ENCODE peak calls at places on chromosomes 13 and 19, in nine cellular contexts. One of them, this sample, is unnamed.

GRCh38 chr19:14168993-14169392 is 32.6 kb upstream of the ASF1B start:
- DNase-seq in activated CD4-positive, alpha-beta T cell treated with anti-CD3 and anti-CD28 coated beads, Interleukin-2, amount 50 U/mL, for 48 hours: no peak
- DNase-seq in AG08395: no peak
- DNase-seq in NCI-H1417: no peak
- DNase-seq in amniotic stem cell: no peak
- DNase-seq in MCF 10A: no peak
- DNase-seq in foreskin fibroblast: no peak
- DNase-seq in central memory CD4-positive, alpha-beta T cell: no peak
- DNase-seq in ACHN: no peak
- DNase-seq in this sample: no peak

GRCh38 chr19:19067276-19068072 is 3.7 kb downstream of the SLC25A42 start:
- DNase-seq in activated CD4-positive, alpha-beta T cell treated with anti-CD3 and anti-CD28 coated beads, Interleukin-2, amount 50 U/mL, for 48 hours: no peak
- DNase-seq in NCI-H1417: no peak
- DNase-seq in AG08395: peak; percentile 48
- DNase-seq in ACHN: no peak
- DNase-seq in foreskin fibroblast: no peak
- DNase-seq in central memory CD4-positive, alpha-beta T cell: no peak
- DNase-seq in MCF 10A: no peak
- DNase-seq in amniotic stem cell: no peak
- DNase-seq in this sample: no peak

GRCh38 chr19:7224995-7225394 is 69.2 kb downstream of the INSR start:
- DNase-seq in foreskin fibroblast: no peak
- DNase-seq in MCF 10A: no peak
- DNase-seq in AG08395: no peak
- DNase-seq in central memory CD4-positive, alpha-beta T cell: no peak
- DNase-seq in NCI-H1417: no peak
- DNase-seq in ACHN: no peak
- DNase-seq in amniotic stem cell: no peak
- DNase-seq in activated CD4-positive, alpha-beta T cell treated with anti-CD3 and anti-CD28 coated beads, Interleukin-2, amount 50 U/mL, for 48 hours: no peak
- DNase-seq in this sample: no peak

GRCh38 chr13:44117351-44117750 is 237.6 kb downstream of the LACC1 start:
- DNase-seq in AG08395: peak; percentile 6
- DNase-seq in foreskin fibroblast: peak; percentile 33
- DNase-seq in activated CD4-positive, alpha-beta T cell treated with anti-CD3 and anti-CD28 coated beads, Interleukin-2, amount 50 U/mL, for 48 hours: no peak
- DNase-seq in central memory CD4-positive, alpha-beta T cell: no peak
- DNase-seq in NCI-H1417: no peak
- DNase-seq in MCF 10A: no peak
- DNase-seq in amniotic stem cell: no peak
- DNase-seq in ACHN: no peak
- DNase-seq in this sample: no peak

GRCh38 chr13:113110852-113111315 is 5.3 kb downstream of the F7 start:
- DNase-seq in AG08395: no peak
- DNase-seq in amniotic stem cell: no peak
- DNase-seq in central memory CD4-positive, alpha-beta T cell: no peak
- DNase-seq in NCI-H1417: no peak
- DNase-seq in MCF 10A: no peak
- DNase-seq in activated CD4-positive, alpha-beta T cell treated with anti-CD3 and anti-CD28 coated beads, Interleukin-2, amount 50 U/mL, for 48 hours: no peak
- DNase-seq in foreskin fibroblast: no peak
- DNase-seq in ACHN: no peak
- DNase-seq in this sample: no peak

GRCh38 chr13:106497079-106497478 is 38.4 kb downstream of the EFNB2 start:
- DNase-seq in NCI-H1417: no peak
- DNase-seq in amniotic stem cell: no peak
- DNase-seq in activated CD4-positive, alpha-beta T cell treated with anti-CD3 and anti-CD28 coated beads, Interleukin-2, amount 50 U/mL, for 48 hours: no peak
- DNase-seq in MCF 10A: no peak
- DNase-seq in foreskin fibroblast: no peak
- DNase-seq in ACHN: no peak
- DNase-seq in central memory CD4-positive, alpha-beta T cell: no peak
- DNase-seq in AG08395: no peak
- DNase-seq in this sample: no peak

GRCh38 chr13:80217614-80218456 is 123.1 kb downstream of the SPRY2 start:
- DNase-seq in central memory CD4-positive, alpha-beta T cell: no peak
- DNase-seq in activated CD4-positive, alpha-beta T cell treated with anti-CD3 and anti-CD28 coated beads, Interleukin-2, amount 50 U/mL, for 48 hours: no peak
- DNase-seq in amniotic stem cell: no peak
- DNase-seq in MCF 10A: no peak
- DNase-seq in foreskin fibroblast: no peak
- DNase-seq in NCI-H1417: no peak
- DNase-seq in ACHN: no peak
- DNase-seq in AG08395: no peak
- DNase-seq in this sample: no peak

GRCh38 chr13:60788156-60788829 is 391.3 kb downstream of the TDRD3 start:
- DNase-seq in ACHN: no peak
- DNase-seq in activated CD4-positive, alpha-beta T cell treated with anti-CD3 and anti-CD28 coated beads, Interleukin-2, amount 50 U/mL, for 48 hours: no peak
- DNase-seq in foreskin fibroblast: no peak
- DNase-seq in amniotic stem cell: no peak
- DNase-seq in AG08395: no peak
- DNase-seq in NCI-H1417: no peak
- DNase-seq in central memory CD4-positive, alpha-beta T cell: no peak
- DNase-seq in MCF 10A: peak; percentile 50
- DNase-seq in this sample: no peak

GRCh38 chr19:18769989-18770528 is 21.0 kb downstream of the COMP start:
- DNase-seq in amniotic stem cell: no peak
- DNase-seq in ACHN: no peak
- DNase-seq in MCF 10A: no peak
- DNase-seq in NCI-H1417: no peak
- DNase-seq in foreskin fibroblast: no peak
- DNase-seq in central memory CD4-positive, alpha-beta T cell: no peak
- DNase-seq in AG08395: no peak
- DNase-seq in activated CD4-positive, alpha-beta T cell treated with anti-CD3 and anti-CD28 coated beads, Interleukin-2, amount 50 U/mL, for 48 hours: no peak
- DNase-seq in this sample: no peak

GRCh38 chr19:18502633-18503294 is 19.1 kb downstream of the ELL start:
- DNase-seq in MCF 10A: no peak
- DNase-seq in amniotic stem cell: no peak
- DNase-seq in NCI-H1417: no peak
- DNase-seq in ACHN: no peak
- DNase-seq in central memory CD4-positive, alpha-beta T cell: no peak
- DNase-seq in AG08395: no peak
- DNase-seq in activated CD4-positive, alpha-beta T cell treated with anti-CD3 and anti-CD28 coated beads, Interleukin-2, amount 50 U/mL, for 48 hours: no peak
- DNase-seq in foreskin fibroblast: no peak
- DNase-seq in this sample: no peak

GRCh38 chr13:77386880-77387606 is 60.1 kb upstream of the MYCBP2 start:
- DNase-seq in NCI-H1417: no peak
- DNase-seq in activated CD4-positive, alpha-beta T cell treated with anti-CD3 and anti-CD28 coated beads, Interleukin-2, amount 50 U/mL, for 48 hours: no peak
- DNase-seq in foreskin fibroblast: peak; percentile 50
- DNase-seq in MCF 10A: peak; percentile 57
- DNase-seq in ACHN: no peak
- DNase-seq in central memory CD4-positive, alpha-beta T cell: no peak
- DNase-seq in AG08395: peak; percentile 82
- DNase-seq in amniotic stem cell: peak; percentile 48
- DNase-seq in this sample: peak; percentile 69

GRCh38 chr13:64078025-64078424 is 2662.4 kb upstream of the PCDH20 start:
- DNase-seq in activated CD4-positive, alpha-beta T cell treated with anti-CD3 and anti-CD28 coated beads, Interleukin-2, amount 50 U/mL, for 48 hours: no peak
- DNase-seq in NCI-H1417: peak; percentile 90
- DNase-seq in ACHN: no peak
- DNase-seq in amniotic stem cell: no peak
- DNase-seq in AG08395: no peak
- DNase-seq in foreskin fibroblast: no peak
- DNase-seq in MCF 10A: no peak
- DNase-seq in central memory CD4-positive, alpha-beta T cell: no peak
- DNase-seq in this sample: no peak

GRCh38 chr13:26941345-26942174 is 181.0 kb upstream of the GPR12 start:
- DNase-seq in NCI-H1417: no peak
- DNase-seq in activated CD4-positive, alpha-beta T cell treated with anti-CD3 and anti-CD28 coated beads, Interleukin-2, amount 50 U/mL, for 48 hours: peak; percentile 6
- DNase-seq in central memory CD4-positive, alpha-beta T cell: no peak
- DNase-seq in MCF 10A: peak; percentile 23
- DNase-seq in AG08395: peak; percentile 85
- DNase-seq in foreskin fibroblast: peak; percentile 48
- DNase-seq in amniotic stem cell: no peak
- DNase-seq in ACHN: peak; percentile 55
- DNase-seq in this sample: peak; percentile 85

GRCh38 chr19:13082192-13083007 is 20.3 kb downstream of the LYL1 start:
- DNase-seq in ACHN: no peak
- DNase-seq in activated CD4-positive, alpha-beta T cell treated with anti-CD3 and anti-CD28 coated beads, Interleukin-2, amount 50 U/mL, for 48 hours: no peak
- DNase-seq in MCF 10A: no peak
- DNase-seq in AG08395: no peak
- DNase-seq in central memory CD4-positive, alpha-beta T cell: no peak
- DNase-seq in NCI-H1417: peak; percentile 78
- DNase-seq in foreskin fibroblast: no peak
- DNase-seq in amniotic stem cell: no peak
- DNase-seq in this sample: no peak

GRCh38 chr13:46476174-46476573 is 76.8 kb upstream of the LRCH1 start:
- DNase-seq in central memory CD4-positive, alpha-beta T cell: no peak
- DNase-seq in NCI-H1417: no peak
- DNase-seq in ACHN: no peak
- DNase-seq in amniotic stem cell: no peak
- DNase-seq in foreskin fibroblast: no peak
- DNase-seq in AG08395: no peak
- DNase-seq in MCF 10A: peak; percentile 26
- DNase-seq in activated CD4-positive, alpha-beta T cell treated with anti-CD3 and anti-CD28 coated beads, Interleukin-2, amount 50 U/mL, for 48 hours: no peak
- DNase-seq in this sample: no peak

GRCh38 chr19:46373573-46374359 is 26.9 kb downstream of the PPP5C start:
- DNase-seq in foreskin fibroblast: peak; percentile 67
- DNase-seq in amniotic stem cell: peak; percentile 23
- DNase-seq in MCF 10A: peak; percentile 100
- DNase-seq in NCI-H1417: peak; percentile 32
- DNase-seq in central memory CD4-positive, alpha-beta T cell: no peak
- DNase-seq in ACHN: peak; percentile 92
- DNase-seq in activated CD4-positive, alpha-beta T cell treated with anti-CD3 and anti-CD28 coated beads, Interleukin-2, amount 50 U/mL, for 48 hours: no peak
- DNase-seq in AG08395: peak; percentile 61
- DNase-seq in this sample: peak; percentile 56

GRCh38 chr13:48739346-48740037 is 85.8 kb downstream of the CYSLTR2 start:
- DNase-seq in NCI-H1417: no peak
- DNase-seq in activated CD4-positive, alpha-beta T cell treated with anti-CD3 and anti-CD28 coated beads, Interleukin-2, amount 50 U/mL, for 48 hours: no peak
- DNase-seq in ACHN: no peak
- DNase-seq in AG08395: no peak
- DNase-seq in MCF 10A: no peak
- DNase-seq in foreskin fibroblast: no peak
- DNase-seq in central memory CD4-positive, alpha-beta T cell: no peak
- DNase-seq in amniotic stem cell: no peak
- DNase-seq in this sample: no peak

GRCh38 chr19:45474191-45474940 is 6.6 kb downstream of the FOSB start:
- DNase-seq in ACHN: no peak
- DNase-seq in activated CD4-positive, alpha-beta T cell treated with anti-CD3 and anti-CD28 coated beads, Interleukin-2, amount 50 U/mL, for 48 hours: no peak
- DNase-seq in foreskin fibroblast: no peak
- DNase-seq in AG08395: no peak
- DNase-seq in amniotic stem cell: no peak
- DNase-seq in MCF 10A: no peak
- DNase-seq in NCI-H1417: no peak
- DNase-seq in central memory CD4-positive, alpha-beta T cell: peak; percentile 55
- DNase-seq in this sample: no peak

GRCh38 chr13:108433976-108434375 is 164.5 kb downstream of the TNFSF13B start:
- DNase-seq in ACHN: no peak
- DNase-seq in MCF 10A: no peak
- DNase-seq in activated CD4-positive, alpha-beta T cell treated with anti-CD3 and anti-CD28 coated beads, Interleukin-2, amount 50 U/mL, for 48 hours: no peak
- DNase-seq in amniotic stem cell: no peak
- DNase-seq in NCI-H1417: no peak
- DNase-seq in AG08395: no peak
- DNase-seq in foreskin fibroblast: no peak
- DNase-seq in central memory CD4-positive, alpha-beta T cell: no peak
- DNase-seq in this sample: no peak

GRCh38 chr13:97600438-97601080 is 166.6 kb downstream of the RAP2A start:
- DNase-seq in ACHN: peak; percentile 31
- DNase-seq in MCF 10A: peak; percentile 83
- DNase-seq in activated CD4-positive, alpha-beta T cell treated with anti-CD3 and anti-CD28 coated beads, Interleukin-2, amount 50 U/mL, for 48 hours: no peak
- DNase-seq in AG08395: peak; percentile 36
- DNase-seq in amniotic stem cell: no peak
- DNase-seq in central memory CD4-positive, alpha-beta T cell: no peak
- DNase-seq in foreskin fibroblast: peak; percentile 26
- DNase-seq in NCI-H1417: peak; percentile 83
- DNase-seq in this sample: peak; percentile 18

This sample was measured in HFFc6.